ENCODE peak calls at places on chromosomes 4 and X, in seven cellular contexts. U, S, L, P, K, W and R are unnamed samples.

GRCh38 chr4:7135389-7135746 is 57.0 kb upstream of the SORCS2 start:
- DNase-seq in U (peak), S (peak), L (no peak), P (no peak), K (peak), W (no peak), R (no peak)

GRCh38 chr4:113566015-113566795 is 195.3 kb downstream of the CAMK2D start:
- DNase-seq in U (no peak), S (no peak), L (no peak), P (no peak), K (no peak), W (no peak), R (no peak)

GRCh38 chrX:120457766-120458180 is 11.3 kb downstream of the LAMP2 start:
- DNase-seq in U (peak), S (peak), L (no peak), P (peak), K (peak), W (no peak), R (no peak)

GRCh38 chr4:70382691-70383181 is at the start of gene SMR3B:
- DNase-seq in U (no peak), S (no peak), L (no peak), P (no peak), K (no peak), W (no peak), R (no peak)

GRCh38 chr4:25767877-25768475 is 94.8 kb downstream of the SEL1L3 start:
- DNase-seq in U (peak), S (peak), L (peak), P (peak), K (peak), W (no peak), R (peak)

GRCh38 chrX:105229146-105229545 is 8.7 kb upstream of the TEX13A start:
- DNase-seq in U (no peak), S (no peak), L (no peak), P (no peak), K (no peak), W (no peak), R (no peak)

GRCh38 chr4:139243448-139244365 is 36.3 kb downstream of the MGARP start:
- DNase-seq in U (peak), S (peak), L (no peak), P (peak), K (peak), W (no peak), R (no peak)

GRCh38 chr4:2330119-2331042 is 68.5 kb upstream of the MXD4 start:
- DNase-seq in U (peak), S (peak), L (no peak), P (no peak), K (peak), W (no peak), R (no peak)

GRCh38 chr4:169330095-169330494 is 59.3 kb upstream of the SH3RF1 start:
- DNase-seq in U (no peak), S (no peak), L (no peak), P (no peak), K (no peak), W (no peak), R (no peak)

GRCh38 chr4:77073981-77074865 is 1.6 kb downstream of the CCNI start:
- DNase-seq in U (no peak), S (no peak), L (no peak), P (no peak), K (no peak), W (no peak), R (no peak)

GRCh38 chrX:40663880-40664630 is 16.7 kb upstream of the CXorf38 start:
- DNase-seq in U (peak), S (peak), L (no peak), P (no peak), K (peak), W (no peak), R (peak)

GRCh38 chrX:281166-281999 is at the start of gene PLCXD1:
- DNase-seq in U (peak), S (peak), L (no peak), P (peak), K (no peak), W (no peak), R (peak)

GRCh38 chr4:107497054-107497453 is 223.0 kb downstream of the PAPSS1 start:
- DNase-seq in U (no peak), S (no peak), L (no peak), P (no peak), K (no peak), W (no peak), R (no peak)

GRCh38 chr4:168241953-168242352 is 76.6 kb downstream of the DDX60 start:
- DNase-seq in U (no peak), S (no peak), L (no peak), P (no peak), K (no peak), W (no peak), R (no peak)

GRCh38 chrX:30887721-30888120 is 1.3 kb downstream of the TAB3 start:
- DNase-seq in U (no peak), S (no peak), L (no peak), P (no peak), K (no peak), W (no peak), R (no peak)